ENCODE peak calls at places on chromosome 4, in four cellular contexts. Y, E, P and I are unnamed samples.

GRCh38 chr4:3252480-3252828 is 3.5 kb downstream of the MSANTD1 start:
- DNase-seq in P (no peak), E (no peak), Y (no peak), I (no peak)

GRCh38 chr4:154973636-154974035 is 192.6 kb downstream of the RBM46 start:
- DNase-seq in E (no peak), P (no peak), Y (no peak), I (no peak)

GRCh38 chr4:168451331-168451730 is 29.0 kb downstream of the DDX60L start:
- DNase-seq in Y (peak; percentile 9), E (no peak), P (no peak), I (no peak)

GRCh38 chr4:173252024-173252935 is 81.9 kb downstream of the HMGB2 start:
- DNase-seq in Y (peak; percentile 93), E (peak; percentile 11), P (no peak), I (no peak)

GRCh38 chr4:33649015-33649414 is 2595.3 kb downstream of the ARAP2 start:
- DNase-seq in Y (peak; percentile 71), P (no peak), E (no peak), I (no peak)

GRCh38 chr4:76673361-76673760 is 224.6 kb downstream of the SOWAHB start:
- DNase-seq in E (no peak), Y (peak; percentile 60), P (no peak), I (no peak)

GRCh38 chr4:159016527-159017137 is 86.2 kb upstream of the RAPGEF2 start:
- DNase-seq in Y (no peak), P (no peak), E (no peak), I (no peak)

GRCh38 chr4:51831133-51831532 is 11.8 kb upstream of the DCUN1D4 start:
- DNase-seq in P (peak; percentile 63), Y (peak; percentile 68), E (no peak), I (peak; percentile 53)

GRCh38 chr4:99300934-99301333 is 10.1 kb upstream of the ADH1A start:
- DNase-seq in P (no peak), E (no peak), Y (peak; percentile 91), I (no peak)

GRCh38 chr4:44848466-44848865 is 122.1 kb upstream of the GNPDA2 start:
- DNase-seq in Y (no peak), P (no peak), E (no peak), I (no peak)

GRCh38 chr4:148852092-148852699 is 410.0 kb upstream of the NR3C2 start:
- DNase-seq in Y (no peak), E (no peak), P (no peak), I (no peak)

GRCh38 chr4:10732235-10732975 is 47.8 kb upstream of the CLNK start:
- DNase-seq in P (no peak), Y (no peak), E (no peak), I (no peak)

GRCh38 chr4:94244087-94244828 is 36.6 kb downstream of the SMARCAD1 start:
- DNase-seq in P (no peak), Y (no peak), E (no peak), I (no peak)

GRCh38 chr4:80787306-80787705 is 243.2 kb upstream of the BMP3 start:
- DNase-seq in P (no peak), E (no peak), Y (no peak), I (no peak)

GRCh38 chr4:82138376-82138775 is 235.4 kb downstream of the HNRNPD start:
- DNase-seq in Y (peak; percentile 21), E (no peak), P (no peak), I (no peak)

GRCh38 chr4:73850261-73850970 is 2.7 kb upstream of the PF4V1 start:
- DNase-seq in P (no peak), E (no peak), Y (no peak), I (no peak)

GRCh38 chr4:107317596-107317995 is 281.5 kb upstream of the DKK2 start:
- DNase-seq in P (no peak), Y (peak; percentile 8), E (no peak), I (no peak)

GRCh38 chr4:139920552-139920951 is 233.4 kb downstream of the MAML3 start:
- DNase-seq in Y (no peak), P (no peak), E (no peak), I (no peak)

GRCh38 chr4:159946983-159947645 is 844.2 kb downstream of the RAPGEF2 start:
- DNase-seq in E (no peak), P (no peak), Y (peak; percentile 62), I (no peak)

GRCh38 chr4:105807496-105807895 is 87.8 kb upstream of the NPNT start:
- DNase-seq in P (no peak), Y (peak; percentile 9), E (no peak), I (no peak)

GRCh38 chr4:137610960-137611359 is 78.7 kb upstream of the PCDH18 start:
- DNase-seq in E (no peak), Y (peak; percentile 43), P (no peak), I (no peak)

GRCh38 chr4:63937961-63938360 is 471.3 kb downstream of the TECRL start:
- DNase-seq in E (no peak), P (no peak), Y (no peak), I (no peak)

GRCh38 chr4:65665951-65666523 is 4.3 kb downstream of the EPHA5 start:
- DNase-seq in E (no peak), P (no peak), Y (peak; percentile 12), I (no peak)

GRCh38 chr4:122152699-122153328 is 683 bp downstream of the BLTP1 start:
- DNase-seq in P (peak; percentile 2), Y (peak; percentile 65), E (no peak), I (no peak)

GRCh38 chr4:145299380-145300076 is 119.1 kb upstream of the OTUD4 start:
- DNase-seq in P (no peak), E (no peak), Y (peak; percentile 98), I (no peak)

GRCh38 chr4:44237643-44238042 is 211.0 kb downstream of the KCTD8 start:
- DNase-seq in Y (no peak), P (no peak), E (no peak), I (no peak)

GRCh38 chr4:158481811-158482210 is 39.9 kb upstream of the RXFP1 start:
- DNase-seq in P (no peak), Y (no peak), E (no peak), I (no peak)

GRCh38 chr4:155828628-155829027 is 37.4 kb downstream of the ASIC5 start:
- DNase-seq in Y (no peak), P (no peak), E (no peak), I (no peak)

GRCh38 chr4:52250124-52250523 is 199.0 kb downstream of the SPATA18 start:
- DNase-seq in Y (peak; percentile 35), E (peak; percentile 29), P (no peak), I (no peak)

GRCh38 chr4:183256756-183257385 is 63.2 kb downstream of the CLDN22 start:
- DNase-seq in P (peak; percentile 33), E (no peak), Y (peak; percentile 75), I (peak; percentile 50)

GRCh38 chr4:6561173-6561516 is 13.8 kb upstream of the MAN2B2 start:
- DNase-seq in E (no peak), P (no peak), Y (peak; percentile 31), I (no peak)

GRCh38 chr4:150323551-150324325 is 245.5 kb downstream of the DCLK2 start:
- DNase-seq in Y (no peak), P (no peak), E (no peak), I (no peak)

GRCh38 chr4:88600129-88600849 is 8.0 kb downstream of the HERC3 start:
- DNase-seq in Y (peak; percentile 91), P (no peak), E (no peak), I (no peak)
- H3K27ac ChIP-seq in Y (peak overlapping the region; percentile 96), P (no peak overlapping the region), E (peak overlapping the region; percentile 63), I (no peak overlapping the region)

GRCh38 chr4:77852892-77853495 is 9.6 kb upstream of the MRPL1 start:
- DNase-seq in Y (no peak), E (no peak), P (peak; percentile 42), I (no peak)
- H3K27ac ChIP-seq in Y (no peak overlapping the region), E (no peak overlapping the region), P (peak overlapping the region; percentile 58), I (no peak overlapping the region)

GRCh38 chr4:119739796-119740195 is 111.2 kb upstream of the PDE5A start:
- DNase-seq in E (no peak), Y (no peak), P (no peak), I (no peak)
- H3K27ac ChIP-seq in E (no peak overlapping the region), Y (no peak overlapping the region), P (no peak overlapping the region), I (no peak overlapping the region)

GRCh38 chr4:26050212-26050643 is 136.2 kb downstream of the SMIM20 start:
- DNase-seq in Y (no peak), E (no peak), P (no peak), I (peak; percentile 18)

GRCh38 chr4:26049447-26049846 is 135.4 kb downstream of the SMIM20 start:
- DNase-seq in E (no peak), P (no peak), Y (no peak), I (no peak)

GRCh38 chr4:26047795-26048194 is 133.8 kb downstream of the SMIM20 start:
- DNase-seq in P (no peak), E (no peak), Y (no peak), I (no peak)

GRCh38 chr4:26048962-26049361 is 134.9 kb downstream of the SMIM20 start:
- DNase-seq in Y (peak; percentile 71), E (no peak), P (no peak), I (no peak)

DNA sequence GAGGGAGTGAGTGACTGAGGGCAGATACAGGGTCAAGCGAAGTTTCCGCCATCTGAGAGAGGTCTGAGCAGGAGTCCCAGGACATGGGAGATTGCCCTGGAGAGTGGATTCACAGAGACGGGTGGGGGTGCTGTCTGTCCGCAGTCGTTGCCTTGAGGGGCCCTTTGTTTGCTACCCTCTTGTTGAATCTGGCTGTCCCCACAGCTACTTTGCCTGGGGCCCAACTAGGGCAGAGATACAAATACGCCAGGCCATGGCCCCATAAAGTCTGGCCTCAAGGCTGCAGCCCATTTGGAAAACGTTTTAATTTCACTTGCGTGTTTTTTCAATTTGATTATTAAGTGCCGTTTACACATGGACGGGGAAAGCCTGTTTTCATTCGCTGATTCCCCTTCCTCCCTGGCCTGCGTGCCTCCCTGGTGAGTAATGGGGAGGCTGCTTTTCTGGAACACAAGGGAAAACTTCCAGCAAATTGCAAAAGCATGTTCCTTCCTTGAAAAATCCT is 134.4 kb downstream of the SMIM20 start:
- DNase-seq in Y (peak; percentile 96), E (no peak), P (no peak), I (no peak)
- H3K27ac ChIP-seq in Y (peak overlapping the region; percentile 88), E (peak overlapping the region; percentile 87), P (no peak overlapping the region), I (no peak overlapping the region)

GRCh38 chr4:171812377-171813194 is 618 bp upstream of the GALNTL6 start:
- DNase-seq in E (no peak), Y (no peak), P (no peak), I (no peak)
- H3K27ac ChIP-seq in E (peak overlapping the region; percentile 25), Y (no peak overlapping the region), P (no peak overlapping the region), I (no peak overlapping the region)

GRCh38 chr4:7886250-7886973 is 53.2 kb downstream of the AFAP1 start:
- DNase-seq in Y (peak; percentile 39), P (no peak), E (no peak), I (no peak)
- H3K27ac ChIP-seq in Y (peak overlapping the region; percentile 24), P (no peak overlapping the region), E (peak overlapping the region; percentile 68), I (no peak overlapping the region)

GRCh38 chr4:37454263-37454800 is 209.8 kb downstream of the NWD2 start:
- DNase-seq in E (no peak), Y (no peak), P (no peak), I (no peak)
- H3K27ac ChIP-seq in E (no peak overlapping the region), Y (no peak overlapping the region), P (no peak overlapping the region), I (no peak overlapping the region)